ENCODE peak calls at places on chromosomes 3 and 15, in six cellular contexts. L, M, D, Y, H and O are unnamed samples. For H3K4me1, the result is how much of the 10 kb centered on the place peaks cover.

GRCh38 chr15:68725736-68726135 is 95.0 kb downstream of the ANP32A start:
- DNase-seq in L (no peak), M (peak), D (no peak), Y (no peak), H (peak), O (peak)

GRCh38 chr3:177816667-177817208 is 619.5 kb upstream of the TBL1XR1 start:
- DNase-seq in L (no peak), M (no peak), D (no peak), Y (no peak), H (peak), O (peak)

GRCh38 chr15:41904487-41905359 is 10.9 kb upstream of the SPTBN5 start:
- DNase-seq in L (peak), M (peak), D (peak), Y (peak), H (peak), O (peak)

GRCh38 chr15:100433304-100433703 is 91.5 kb upstream of the ADAMTS17 start:
- DNase-seq in L (no peak), M (no peak), D (no peak), Y (no peak), H (no peak), O (no peak)

GRCh38 chr3:151315846-151316245 is 774 bp downstream of the GPR87 start:
- DNase-seq in L (no peak), M (no peak), D (no peak), Y (no peak), H (no peak), O (no peak)

GRCh38 chr3:87132801-87133200 is 94.3 kb upstream of the CHMP2B start:
- DNase-seq in L (no peak), M (no peak), D (no peak), Y (no peak), H (no peak), O (no peak)

GRCh38 chr15:58361291-58361759 is 70.5 kb upstream of the LIPC start:
- DNase-seq in L (no peak), M (peak), D (no peak), Y (no peak), H (peak), O (no peak)

GRCh38 chr3:64267774-64268604 is 42.7 kb upstream of the PRICKLE2 start:
- DNase-seq in L (peak), M (peak), D (peak), Y (peak), H (peak), O (peak)

GRCh38 chr15:71752604-71753289 is 57.6 kb upstream of the NR2E3 start:
- DNase-seq in L (peak), M (peak), D (no peak), Y (peak), H (peak), O (peak)

DNA sequence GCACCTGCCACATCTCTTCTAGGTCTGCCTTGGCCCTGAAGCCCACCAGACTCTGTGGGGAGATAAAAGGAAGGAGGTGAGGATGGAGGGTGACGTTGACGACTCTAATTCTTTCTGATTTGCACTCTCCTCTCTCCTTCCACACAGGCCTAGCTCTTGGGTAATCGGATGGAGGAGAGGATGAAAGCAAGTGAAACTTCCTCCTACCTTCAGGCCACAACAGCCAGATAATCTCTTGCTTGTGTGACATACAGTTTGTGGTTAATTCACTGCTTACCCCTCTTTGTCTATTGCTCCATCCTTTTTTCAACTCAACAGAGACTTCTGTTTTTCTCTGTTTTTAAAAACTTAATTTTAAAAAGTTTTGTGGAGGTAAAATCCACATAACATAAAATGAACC is 208.2 kb downstream of the SV2B start:
- DNase-seq in L (no peak), M (no peak), D (no peak), Y (no peak), H (no peak), O (no peak)
- H3K4me1 ChIP-seq in L (under half), M (under half), D (under half), Y (under half), H (under half), O (under half)

DNA sequence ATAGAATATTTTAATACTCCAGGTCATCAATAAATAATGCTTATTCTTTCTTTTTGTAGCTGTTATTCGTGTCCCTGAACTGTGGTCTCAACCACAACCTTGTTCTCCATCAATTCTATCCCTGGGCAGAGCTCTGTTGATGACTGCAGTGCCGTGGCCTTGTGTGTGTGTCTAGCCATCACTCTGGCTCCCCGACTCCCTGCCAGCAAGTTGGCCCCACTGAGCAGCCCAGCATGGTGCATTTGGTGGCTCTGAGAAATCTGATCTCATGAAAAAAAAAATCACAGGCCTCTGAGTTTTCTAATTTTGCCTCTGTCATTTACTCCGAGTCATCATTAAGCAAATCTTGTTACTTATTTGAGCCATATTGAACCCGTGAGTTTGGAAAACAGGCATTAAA is 164.7 kb downstream of the GOLGA6L6 start:
- DNase-seq in L (no peak), M (no peak), D (no peak), Y (no peak), H (no peak), O (no peak)
- H3K27ac ChIP-seq in L (no peak), M (no peak), D (no peak), Y (no peak), H (no peak), O (no peak)

DNA sequence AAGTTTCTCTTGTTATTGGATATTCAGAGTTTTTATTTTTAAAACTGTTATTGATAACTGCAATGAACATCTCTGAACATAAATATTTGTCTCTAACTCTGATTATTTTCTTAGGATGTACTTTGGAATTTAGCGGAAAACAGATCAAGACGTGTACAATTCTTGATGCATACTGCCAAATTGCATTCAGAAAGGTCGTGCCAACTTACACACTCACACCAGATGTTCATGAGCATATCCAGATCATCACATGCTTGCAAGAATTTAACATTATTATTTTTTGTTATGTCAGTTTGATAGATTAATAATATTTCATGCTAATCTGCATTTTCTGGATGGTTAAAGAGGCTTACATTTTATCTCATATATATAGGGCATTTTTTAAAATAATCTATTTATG is 158.1 kb downstream of the STAC start:
- DNase-seq in L (no peak), M (no peak), D (no peak), Y (no peak), H (no peak), O (no peak)
- H2BK15ac ChIP-seq in L (no peak), M (no peak), D (no peak), Y (no peak), H (no peak), O (no peak)

GRCh38 chr15:92023971-92024370 is 170.5 kb downstream of the SLCO3A1 start:
- DNase-seq in L (no peak), M (no peak), D (no peak), Y (no peak), H (no peak), O (no peak)
- H3K4me1 ChIP-seq in L (under half), M (under half), D (under half), Y (under half), H (under half), O (under half)